ENCODE peak calls at places on chromosomes 1 and 21, in six cellular contexts. X is cardiac muscle cell, N is AG04450, V is breast epithelium, A is gastrocnemius medialis, I is suprapubic skin. G is an unnamed sample. For H3K27me3, the result is how much of the 10 kb centered on the place peaks cover.

GRCh38 chr21:43596616-43597015 is 62.7 kb downstream of the HSF2BP start:
- DNase-seq in A (no peak), V (no peak), X (no peak), I (no peak), N (no peak), G (no peak)

GRCh38 chr1:216903389-216903754 is 180.1 kb upstream of the ESRRG start:
- DNase-seq in N (peak), I (no peak), A (no peak), V (no peak), X (no peak), G (no peak)

GRCh38 chr1:91731815-91732214 is 154.1 kb downstream of the TGFBR3 start:
- DNase-seq in V (no peak), X (no peak), I (no peak), N (no peak), A (no peak), G (no peak)

GRCh38 chr1:248143311-248143710 is 1.6 kb upstream of the OR2M5 start:
- DNase-seq in I (no peak), N (no peak), A (no peak), V (no peak), X (no peak), G (no peak)

GRCh38 chr1:2796890-2797740 is 4.4 kb downstream of the TTC34 start:
- DNase-seq in A (no peak), N (no peak), X (no peak), I (peak), V (no peak), G (no peak)

GRCh38 chr1:232393834-232394146 is 236.1 kb downstream of the SIPA1L2 start:
- DNase-seq in X (no peak), I (no peak), A (no peak), V (no peak), N (no peak), G (no peak)

GRCh38 chr1:24999906-25000305 is 69.8 kb upstream of the RUNX3 start:
- DNase-seq in A (no peak), I (no peak), X (no peak), V (no peak), N (no peak), G (no peak)

GRCh38 chr1:228166170-228166936 is 749 bp downstream of the IBA57 start:
- DNase-seq in N (no peak), V (peak), A (peak), I (peak), X (peak), G (peak)

GRCh38 chr1:203858055-203858454 is 3.3 kb upstream of the SNRPE start:
- DNase-seq in N (peak), A (no peak), I (no peak), X (no peak), V (no peak), G (no peak)

GRCh38 chr1:184648160-184648855 is 106.3 kb downstream of the EDEM3 start:
- DNase-seq in X (no peak), A (no peak), N (no peak), I (no peak), V (no peak), G (no peak)

GRCh38 chr21:42734323-42734971 is 81.0 kb downstream of the PDE9A start:
- DNase-seq in I (no peak), X (no peak), A (no peak), N (no peak), V (peak), G (no peak)

GRCh38 chr1:199490804-199491527 is 536.5 kb upstream of the NR5A2 start:
- DNase-seq in X (no peak), I (no peak), A (no peak), N (peak), V (no peak), G (no peak)

GRCh38 chr1:23555225-23555801 is 4.0 kb downstream of the ID3 start:
- DNase-seq in I (no peak), V (no peak), X (peak), A (peak), N (no peak), G (peak)

GRCh38 chr1:84390231-84390630 is 8.1 kb upstream of the DNASE2B start:
- DNase-seq in N (no peak), I (no peak), V (no peak), X (no peak), A (no peak), G (no peak)

GRCh38 chr1:179876289-179876715 is 1.3 kb downstream of the TOR1AIP2 start:
- DNase-seq in A (no peak), V (no peak), N (no peak), X (no peak), I (no peak), G (no peak)

GRCh38 chr1:61253059-61253735 is 170.8 kb downstream of the NFIA start:
- DNase-seq in I (peak), N (no peak), A (peak), X (peak), V (peak), G (peak)

GRCh38 chr1:31376374-31377134 is 3.7 kb upstream of the FABP3 start:
- DNase-seq in V (no peak), N (peak), X (no peak), I (no peak), A (peak), G (no peak)

GRCh38 chr1:34164510-34165381 is at the start of gene CSMD2:
- DNase-seq in N (peak), A (no peak), I (no peak), X (peak), V (no peak), G (no peak)

DNA sequence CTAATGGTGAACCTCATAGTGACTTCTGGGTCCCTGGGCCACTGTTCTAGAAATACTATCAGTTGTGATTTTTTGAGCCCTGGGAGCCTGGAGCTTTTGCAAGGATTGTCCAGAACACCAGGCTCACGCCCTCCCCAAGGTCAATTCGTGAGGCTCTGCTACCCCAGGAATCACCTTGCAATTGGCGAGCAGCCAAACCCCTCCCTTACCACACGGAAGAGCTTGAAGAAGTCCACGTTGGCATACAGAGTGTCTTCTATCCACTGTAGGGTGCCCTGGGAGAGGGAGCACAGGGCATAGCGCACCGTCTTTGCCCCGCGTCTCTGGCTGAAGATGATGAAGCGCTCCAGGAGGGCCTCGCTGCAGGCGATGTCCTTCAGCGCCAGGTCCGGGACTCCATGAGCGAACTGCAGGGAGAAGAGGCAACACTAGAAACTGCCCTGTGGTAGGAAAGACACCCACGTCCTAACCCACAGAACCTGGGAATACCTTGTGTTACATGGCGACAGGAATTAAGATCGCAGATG is 22.3 kb downstream of the ABCA4 start:
- DNase-seq in V (no peak), N (no peak), X (no peak), A (no peak), I (no peak), G (no peak)
- H3K27me3 ChIP-seq in V (under half), N (under half), X (under half), A (under half), I (under half), G (under half)

GRCh38 chr1:205118810-205119209 is 3.0 kb downstream of the RBBP5 start:
- DNase-seq in X (no peak), V (no peak), I (no peak), N (no peak), A (no peak), G (no peak)

GRCh38 chr1:205127646-205128045 is 5.9 kb upstream of the RBBP5 start:
- DNase-seq in N (no peak), V (no peak), A (no peak), I (no peak), X (no peak), G (no peak)

GRCh38 chr1:205121660-205122488 is at the start of gene RBBP5:
- DNase-seq in A (peak), X (peak), I (peak), N (peak), V (peak), G (peak)

GRCh38 chr1:205124726-205125125 is 2.9 kb upstream of the RBBP5 start:
- DNase-seq in A (no peak), V (no peak), X (no peak), N (no peak), I (no peak), G (no peak)

DNA sequence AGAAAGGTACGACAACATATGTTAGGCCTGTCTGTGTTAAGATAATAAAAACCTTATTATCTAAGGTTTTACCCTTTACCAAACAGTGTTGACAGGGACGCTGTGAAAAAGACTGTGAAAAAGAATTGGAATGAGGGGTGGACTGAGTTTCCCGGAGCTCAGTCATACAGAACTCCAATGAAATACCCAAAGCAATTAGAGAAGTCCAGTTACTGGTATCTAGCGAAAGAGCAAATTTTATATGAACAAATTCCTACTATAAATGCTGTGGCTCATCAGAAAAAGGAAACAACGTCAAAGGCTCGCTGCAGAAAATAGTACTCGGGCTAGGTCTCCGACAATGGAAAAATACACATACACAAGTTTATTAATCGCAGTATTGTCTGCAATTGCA is 708 bp upstream of the RBBP5 start:
- DNase-seq in I (no peak), N (no peak), X (no peak), V (no peak), A (no peak), G (no peak)
- TF ChIP-seq CTCF in I (no peak), N (no peak), X (no peak), V (no peak), A (no peak), G (no peak)

GRCh38 chr1:181482521-181483083 is 715 bp upstream of the CACNA1E start:
- DNase-seq in V (no peak), I (no peak), X (peak), A (no peak), N (no peak), G (no peak)
- H3K27me3 ChIP-seq in V (under half), I (half or more), X (half or more), A (half or more), N (half or more), G (half or more)

DNA sequence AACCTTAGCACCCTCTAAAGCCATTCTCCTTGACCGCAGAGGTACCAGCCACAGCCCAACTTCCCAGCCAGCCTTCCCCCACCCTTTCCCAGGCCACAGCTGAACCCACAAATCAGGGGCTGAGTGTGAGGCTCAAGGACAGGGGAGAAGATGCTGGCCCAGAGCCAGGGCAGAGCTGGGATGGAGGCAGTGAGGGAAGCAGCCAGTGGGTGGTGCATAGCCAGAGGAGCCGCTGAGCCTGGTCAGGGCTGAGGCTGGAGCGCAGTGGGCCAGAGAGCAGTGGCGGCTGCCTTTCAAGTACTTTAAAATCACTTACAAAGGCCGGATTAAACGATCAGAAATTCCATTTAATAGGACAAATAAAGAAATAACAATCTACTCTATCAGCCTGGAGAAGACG is 36.3 kb downstream of the DMAP1 start:
- DNase-seq in V (no peak), X (peak), A (no peak), N (no peak), I (no peak), G (peak)
- TF ChIP-seq CTCF in V (no peak), X (no peak), A (no peak), N (no peak), I (no peak), G (no peak)

GRCh38 chr1:28505406-28506187 is at the start of gene RCC1:
- DNase-seq in I (peak), N (peak), V (peak), A (peak), X (peak), G (peak)
- H3K27me3 ChIP-seq in I (under half), N (under half), V (under half), A (under half), X (under half), G (under half)